ENCODE peak calls at places on chromosomes 11 and 22, in nine cellular contexts. A, X, T, M, L, B, E, Y and C are unnamed samples.
A peak's percentile ranks its signal among the peaks of the same experiment; 100 is the strongest.

GRCh38 chr11:55342901-55343300 is at the start of gene OR4A16:
- DNase-seq in M (no peak), E (no peak), Y (no peak), B (no peak), L (no peak), T (no peak), X (no peak), A (no peak), C (no peak)

GRCh38 chr11:45180888-45181594 is 34.6 kb downstream of the PRDM11 start:
- DNase-seq in T (no peak), Y (peak; percentile 31), X (peak; percentile 36), L (peak; percentile 82), B (no peak), E (peak; percentile 64), M (peak; percentile 53), A (peak; percentile 35), C (no peak)

GRCh38 chr22:18929459-18929858 is 6.6 kb downstream of the PRODH start:
- DNase-seq in X (peak; percentile 49), A (no peak), M (no peak), B (no peak), T (no peak), E (no peak), Y (no peak), L (no peak), C (no peak)

GRCh38 chr11:19822531-19822930 is 109.9 kb downstream of the NAV2 start:
- DNase-seq in B (no peak), X (no peak), A (no peak), T (no peak), M (no peak), L (no peak), Y (no peak), E (no peak), C (no peak)

GRCh38 chr11:86066606-86067229 is 2.2 kb downstream of the PICALM start:
- DNase-seq in A (no peak), T (no peak), X (no peak), E (no peak), M (no peak), L (no peak), B (no peak), Y (no peak), C (no peak)

GRCh38 chr11:134864233-134864967 is 452.4 kb upstream of the B3GAT1 start:
- DNase-seq in B (no peak), Y (no peak), L (no peak), X (no peak), E (no peak), M (no peak), A (no peak), T (no peak), C (no peak)

GRCh38 chr11:8223513-8223899 is 40.2 kb downstream of the LMO1 start:
- DNase-seq in A (no peak), L (no peak), B (no peak), M (peak; percentile 18), X (no peak), T (no peak), Y (no peak), E (peak; percentile 28), C (peak; percentile 27)

GRCh38 chr11:17014321-17014773 is at the start of gene PLEKHA7:
- DNase-seq in Y (no peak), M (no peak), E (no peak), L (peak; percentile 72), B (peak; percentile 37), X (no peak), A (peak; percentile 33), T (peak; percentile 39), C (no peak)

GRCh38 chr11:100816823-100817222 is 129.7 kb downstream of the ARHGAP42 start:
- DNase-seq in T (no peak), M (peak; percentile 42), B (no peak), A (no peak), X (no peak), Y (no peak), L (no peak), E (peak; percentile 20), C (no peak)

GRCh38 chr11:118152552-118153471 is at the start of gene SCN4B:
- DNase-seq in Y (no peak), M (peak; percentile 36), A (peak; percentile 80), X (peak; percentile 75), E (peak; percentile 70), T (peak; percentile 38), B (peak; percentile 81), L (no peak), C (no peak)

GRCh38 chr11:72534859-72535547 is 100.7 kb upstream of the CLPB start:
- DNase-seq in X (no peak), T (no peak), Y (peak; percentile 10), M (no peak), B (peak; percentile 45), L (no peak), E (no peak), A (no peak), C (no peak)
- TF ChIP-seq CTCF in X (no peak), T (no peak), Y (no peak), M (peak; percentile 7), B (no peak), L (peak; percentile 55), E (no peak), A (peak; percentile 16), C (peak; percentile 29)

DNA sequence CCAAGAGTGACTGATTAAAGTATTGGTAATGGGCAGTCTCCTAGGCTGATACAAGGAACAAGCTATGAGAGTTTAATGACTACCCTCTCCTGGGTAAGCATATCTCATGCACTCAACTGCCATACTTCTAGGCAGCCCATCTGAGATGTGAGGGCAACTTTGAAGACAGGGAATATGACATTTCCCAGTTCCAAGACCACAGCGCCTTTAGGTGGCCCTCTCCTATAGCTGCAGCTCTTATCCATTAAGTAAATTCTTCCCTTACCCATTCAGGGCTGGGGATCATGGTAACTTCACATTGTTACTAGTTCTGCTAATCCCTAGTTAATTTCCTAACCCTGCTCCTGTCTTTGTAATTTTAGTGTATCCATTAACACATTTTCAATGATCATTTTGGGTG is 157.3 kb upstream of the CTSC start:
- DNase-seq in M (no peak), T (no peak), E (no peak), B (no peak), L (no peak), X (no peak), Y (no peak), A (no peak), C (no peak)
- TF ChIP-seq CTCF in M (no peak), T (peak; percentile 12), E (peak; percentile 7), B (no peak), L (no peak), X (no peak), Y (no peak), A (no peak), C (no peak)

DNA sequence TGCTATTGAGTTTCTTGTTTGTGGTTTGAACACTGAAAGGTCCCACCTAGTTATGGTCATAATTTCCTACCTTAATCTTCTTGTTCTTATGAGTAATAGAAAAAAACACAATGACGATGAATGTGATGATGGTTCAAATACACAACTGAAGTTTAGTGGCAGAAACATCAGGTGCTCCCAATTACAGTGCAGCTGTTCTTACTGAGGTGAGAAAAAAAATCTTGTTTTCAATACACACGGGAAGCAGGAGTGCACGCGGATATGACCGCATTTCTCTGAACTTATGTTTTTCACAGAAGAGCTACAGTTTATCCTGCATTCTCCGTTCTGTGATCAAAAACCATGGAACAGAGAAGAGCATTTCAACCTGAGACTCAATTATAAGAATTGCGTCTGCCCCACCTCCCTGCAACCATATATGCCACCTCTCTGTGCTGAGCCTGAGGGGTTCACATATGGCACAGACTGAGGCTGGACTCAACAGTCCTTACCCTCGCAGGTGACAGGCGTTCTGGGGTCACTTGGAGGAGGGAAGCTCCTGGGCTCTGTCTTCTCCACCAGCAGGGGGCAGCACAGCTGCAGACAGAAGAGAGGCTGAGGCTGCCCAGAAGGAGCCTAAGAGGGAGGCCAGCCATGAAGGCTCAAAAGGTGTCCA is 99.7 kb upstream of the IGLL5 start:
- DNase-seq in L (no peak), X (peak; percentile 77), Y (peak; percentile 44), B (peak; percentile 82), A (peak; percentile 84), M (peak; percentile 71), E (peak; percentile 68), T (peak; percentile 79), C (no peak)
- TF ChIP-seq CTCF in L (peak; percentile 83), X (peak; percentile 40), Y (peak; percentile 50), B (peak; percentile 66), A (peak; percentile 84), M (peak; percentile 93), E (peak; percentile 91), T (peak; percentile 85), C (peak; percentile 80)

GRCh38 chr11:75248924-75249256 is 8.3 kb downstream of the TPBGL start:
- DNase-seq in L (no peak), M (no peak), B (no peak), T (no peak), X (no peak), A (no peak), E (no peak), Y (no peak), C (peak; percentile 68)
- TF ChIP-seq CTCF in L (no peak), M (no peak), B (no peak), T (no peak), X (no peak), A (peak; percentile 41), E (no peak), Y (no peak), C (no peak)

GRCh38 chr11:57562596-57562995 is 4.9 kb downstream of the UBE2L6 start:
- DNase-seq in Y (no peak), B (no peak), E (no peak), M (no peak), L (no peak), X (no peak), A (no peak), T (no peak), C (no peak)
- TF ChIP-seq CTCF in Y (no peak), B (no peak), E (no peak), M (no peak), L (no peak), X (no peak), A (no peak), T (no peak), C (no peak)